ENCODE peak calls at places on chromosomes 12 and 14, in seven cellular contexts. X is retina; S is activated CD4-positive, alpha-beta T cell treated with anti-CD3 and anti-CD28 coated beads, Interleukin-2, amount 10 ng/mL, durations not matched to agents 7 days and 5 days; Y is RPMI8226; H is SK-MEL-5; L is GM06990; D is stimulated activated CD4-positive, alpha-beta T cell treated with anti-CD3 and anti-CD28 coated beads, Interleukin-2, amount 100 ng/mL, for 48 hours. B is an unnamed sample.

GRCh38 chr14:63952933-63953437 is 100.2 kb downstream of the SYNE2 start:
- DNase-seq in X (no peak), S (no peak), Y (no peak), H (no peak), L (no peak), D (no peak), B (peak)

GRCh38 chr12:111773801-111774551 is 7.2 kb downstream of the ALDH2 start:
- DNase-seq in X (no peak), S (no peak), Y (peak), H (peak), L (no peak), D (no peak), B (no peak)

GRCh38 chr12:124501080-124501642 is 66.3 kb downstream of the NCOR2 start:
- DNase-seq in X (peak), S (no peak), Y (no peak), H (no peak), L (no peak), D (no peak), B (no peak)

GRCh38 chr14:66508547-66508845 is 549 bp downstream of the GPHN start:
- DNase-seq in X (no peak), S (no peak), Y (no peak), H (no peak), L (no peak), D (no peak), B (no peak)

GRCh38 chr14:52338282-52338681 is 24.2 kb downstream of the PTGER2 start:
- DNase-seq in X (no peak), S (no peak), Y (no peak), H (no peak), L (no peak), D (no peak), B (peak)

GRCh38 chr12:100995201-100995600 is 200.6 kb downstream of the ANO4 start:
- DNase-seq in X (no peak), S (no peak), Y (no peak), H (no peak), L (peak), D (no peak), B (peak)

GRCh38 chr12:66154776-66155175 is 15.0 kb downstream of the TMBIM4 start:
- DNase-seq in X (no peak), S (no peak), Y (no peak), H (peak), L (no peak), D (no peak), B (peak)

GRCh38 chr12:132530451-132530850 is 40.5 kb downstream of the FBRSL1 start:
- DNase-seq in X (no peak), S (no peak), Y (no peak), H (no peak), L (no peak), D (no peak), B (no peak)

GRCh38 chr12:107366322-107366721 is 273.0 kb upstream of the CRY1 start:
- DNase-seq in X (no peak), S (no peak), Y (no peak), H (no peak), L (no peak), D (no peak), B (no peak)

GRCh38 chr14:30620178-30620577 is 1.9 kb upstream of the SCFD1 start:
- DNase-seq in X (no peak), S (no peak), Y (no peak), H (peak), L (peak), D (no peak), B (no peak)

GRCh38 chr12:63325757-63326156 is 174.8 kb upstream of the AVPR1A start:
- DNase-seq in X (no peak), S (no peak), Y (no peak), H (no peak), L (no peak), D (no peak), B (no peak)

GRCh38 chr12:46572644-46573630 is 200.4 kb upstream of the SLC38A2 start:
- DNase-seq in X (no peak), S (no peak), Y (no peak), H (no peak), L (no peak), D (no peak), B (no peak)

GRCh38 chr12:4539167-4539870 is 629 bp downstream of the RAD51AP1 start:
- DNase-seq in X (no peak), S (no peak), Y (no peak), H (no peak), L (no peak), D (no peak), B (no peak)

GRCh38 chr14:94269156-94269555 is 23.9 kb downstream of the SERPINA10 start:
- DNase-seq in X (peak), S (no peak), Y (no peak), H (peak), L (no peak), D (no peak), B (peak)